ENCODE peak calls at places on chromosomes 7 and 10, in eight cellular contexts. R is psoas muscle; Q is EL; B is COR-L47; V is stimulated activated CD8-positive, alpha-beta memory T cell treated with anti-CD3 and anti-CD28 coated beads, Interleukin-12 subunit alpha, Interleukin-12 subunit beta, amount 100 ng/mL, for 1 hour; T is activated CD8-positive, alpha-beta T cell treated with anti-CD3 and anti-CD28 coated beads, Interleukin-2, amount 10 ng/mL, durations not matched to agents 7 days and 5 days; G is stimulated activated CD4-positive, alpha-beta T cell treated with anti-CD3 and anti-CD28 coated beads, Interleukin-2, amount 100 ng/mL, for 48 hours; X is T-helper 1 cell. U is an unnamed sample.

GRCh38 chr7:2710256-2710655 is 22.3 kb downstream of the AMZ1 start:
- DNase-seq in R (no peak), Q (no peak), B (no peak), V (peak), T (peak), G (no peak), X (peak), U (peak)

GRCh38 chr7:45073031-45073842 is 15.5 kb downstream of the NACAD start:
- DNase-seq in R (no peak), Q (no peak), B (no peak), V (no peak), T (no peak), G (no peak), X (no peak), U (no peak)

GRCh38 chr10:113572520-113573290 is 19.9 kb downstream of the HABP2 start:
- DNase-seq in R (no peak), Q (no peak), B (no peak), V (no peak), T (no peak), G (no peak), X (no peak), U (no peak)

GRCh38 chr7:6106140-6106904 is 75.1 kb downstream of the ANKRD61 start:
- DNase-seq in R (no peak), Q (peak), B (no peak), V (no peak), T (peak), G (no peak), X (peak), U (peak)

GRCh38 chr7:22992874-22993840 is 20.8 kb downstream of the HYCC1 start:
- DNase-seq in R (no peak), Q (no peak), B (no peak), V (no peak), T (peak), G (peak), X (no peak), U (no peak)

GRCh38 chr10:57624066-57624465 is 643.6 kb downstream of the IPMK start:
- DNase-seq in R (no peak), Q (no peak), B (no peak), V (no peak), T (no peak), G (no peak), X (no peak), U (no peak)

GRCh38 chr10:77428776-77429395 is 208.7 kb downstream of the KCNMA1 start:
- DNase-seq in R (peak), Q (peak), B (peak), V (no peak), T (no peak), G (no peak), X (no peak), U (no peak)

GRCh38 chr10:64762861-64763260 is 1241.7 kb downstream of the REEP3 start:
- DNase-seq in R (no peak), Q (no peak), B (no peak), V (no peak), T (no peak), G (no peak), X (no peak), U (no peak)

GRCh38 chr7:35468606-35469005 is 214.7 kb upstream of the TBX20 start:
- DNase-seq in R (no peak), Q (no peak), B (no peak), V (no peak), T (no peak), G (no peak), X (no peak), U (no peak)

GRCh38 chr7:154917214-154918160 is 85.4 kb downstream of the PAXIP1 start:
- DNase-seq in R (no peak), Q (no peak), B (no peak), V (no peak), T (no peak), G (no peak), X (no peak), U (no peak)

U was measured in GM13976.